ENCODE peak calls at places on chromosomes 13 and 19, in five cellular contexts. One of them, this sample, is unnamed.
A peak's percentile ranks its signal among the peaks of the same experiment; 100 is the strongest.

GRCh38 chr19:8161135-8161646 is 11.8 kb upstream of the FBN3 start:
- DNase-seq in coronary artery: no peak
- DNase-seq in fibroblast of the aortic adventitia: peak; percentile 7
- DNase-seq in CD8-positive, alpha-beta T cell: no peak
- DNase-seq in AG10803: no peak
- DNase-seq in this sample: peak; percentile 26

GRCh38 chr19:45474191-45474940 is 6.6 kb downstream of the FOSB start:
- DNase-seq in coronary artery: no peak
- DNase-seq in fibroblast of the aortic adventitia: no peak
- DNase-seq in CD8-positive, alpha-beta T cell: no peak
- DNase-seq in AG10803: no peak
- DNase-seq in this sample: peak; percentile 57

GRCh38 chr13:49997935-49998334 is 1.1 kb downstream of the TRIM13 start:
- DNase-seq in coronary artery: no peak
- DNase-seq in fibroblast of the aortic adventitia: peak; percentile 23
- DNase-seq in CD8-positive, alpha-beta T cell: no peak
- DNase-seq in AG10803: peak; percentile 6
- DNase-seq in this sample: peak; percentile 11

GRCh38 chr19:33405491-33406461 is 32.3 kb downstream of the CEBPG start:
- DNase-seq in coronary artery: no peak
- DNase-seq in fibroblast of the aortic adventitia: no peak
- DNase-seq in CD8-positive, alpha-beta T cell: no peak
- DNase-seq in AG10803: no peak
- DNase-seq in this sample: no peak

GRCh38 chr13:60261432-60262351 is 98.0 kb upstream of the DIAPH3 start:
- DNase-seq in coronary artery: no peak
- DNase-seq in fibroblast of the aortic adventitia: no peak
- DNase-seq in CD8-positive, alpha-beta T cell: no peak
- DNase-seq in AG10803: no peak
- DNase-seq in this sample: no peak

GRCh38 chr13:95250961-95251360 is 50.3 kb downstream of the ABCC4 start:
- DNase-seq in coronary artery: no peak
- DNase-seq in fibroblast of the aortic adventitia: no peak
- DNase-seq in CD8-positive, alpha-beta T cell: no peak
- DNase-seq in AG10803: no peak
- DNase-seq in this sample: no peak

GRCh38 chr19:11005521-11005920 is 44.7 kb downstream of the SMARCA4 start:
- DNase-seq in coronary artery: no peak
- DNase-seq in fibroblast of the aortic adventitia: no peak
- DNase-seq in CD8-positive, alpha-beta T cell: no peak
- DNase-seq in AG10803: no peak
- DNase-seq in this sample: no peak

GRCh38 chr19:17125728-17126677 is 50.4 kb downstream of the MYO9B start:
- DNase-seq in coronary artery: peak; percentile 86
- DNase-seq in fibroblast of the aortic adventitia: peak; percentile 49
- DNase-seq in CD8-positive, alpha-beta T cell: peak; percentile 80
- DNase-seq in AG10803: no peak
- DNase-seq in this sample: peak; percentile 56

GRCh38 chr13:38341149-38341692 is 8.4 kb upstream of the UFM1 start:
- DNase-seq in coronary artery: no peak
- DNase-seq in fibroblast of the aortic adventitia: no peak
- DNase-seq in CD8-positive, alpha-beta T cell: no peak
- DNase-seq in AG10803: no peak
- DNase-seq in this sample: no peak

GRCh38 chr13:77516342-77516789 is 19.1 kb upstream of the SCEL start:
- DNase-seq in coronary artery: no peak
- DNase-seq in fibroblast of the aortic adventitia: peak; percentile 51
- DNase-seq in CD8-positive, alpha-beta T cell: no peak
- DNase-seq in AG10803: peak; percentile 11
- DNase-seq in this sample: peak; percentile 76

GRCh38 chr13:23500858-23501257 is 67.4 kb upstream of the SACS start:
- DNase-seq in coronary artery: no peak
- DNase-seq in fibroblast of the aortic adventitia: peak; percentile 95
- DNase-seq in CD8-positive, alpha-beta T cell: no peak
- DNase-seq in AG10803: peak; percentile 97
- DNase-seq in this sample: peak; percentile 58

GRCh38 chr19:10078329-10078728 is 7.8 kb upstream of the SHFL start:
- DNase-seq in coronary artery: no peak
- DNase-seq in fibroblast of the aortic adventitia: no peak
- DNase-seq in CD8-positive, alpha-beta T cell: no peak
- DNase-seq in AG10803: no peak
- DNase-seq in this sample: no peak

GRCh38 chr13:114106991-114107685 is 25.3 kb downstream of the RASA3 start:
- DNase-seq in coronary artery: no peak
- DNase-seq in fibroblast of the aortic adventitia: no peak
- DNase-seq in CD8-positive, alpha-beta T cell: no peak
- DNase-seq in AG10803: no peak
- DNase-seq in this sample: no peak

GRCh38 chr19:17469371-17470203 is 737 bp upstream of the SLC27A1 start:
- DNase-seq in coronary artery: peak; percentile 100
- DNase-seq in fibroblast of the aortic adventitia: peak; percentile 97
- DNase-seq in CD8-positive, alpha-beta T cell: peak; percentile 91
- DNase-seq in AG10803: peak; percentile 96
- DNase-seq in this sample: peak; percentile 98

GRCh38 chr19:58434217-58434616 is 5.7 kb downstream of the ZNF132 start:
- DNase-seq in coronary artery: no peak
- DNase-seq in fibroblast of the aortic adventitia: no peak
- DNase-seq in CD8-positive, alpha-beta T cell: no peak
- DNase-seq in AG10803: peak; percentile 11
- DNase-seq in this sample: peak; percentile 24

GRCh38 chr13:44855860-44856259 is 133.4 kb downstream of the NUFIP1 start:
- DNase-seq in coronary artery: no peak
- DNase-seq in fibroblast of the aortic adventitia: no peak
- DNase-seq in CD8-positive, alpha-beta T cell: no peak
- DNase-seq in AG10803: no peak
- DNase-seq in this sample: no peak

GRCh38 chr13:104805346-104805745 is 1730.1 kb downstream of the EFNB2 start:
- DNase-seq in coronary artery: no peak
- DNase-seq in fibroblast of the aortic adventitia: no peak
- DNase-seq in CD8-positive, alpha-beta T cell: no peak
- DNase-seq in AG10803: no peak
- DNase-seq in this sample: no peak

GRCh38 chr19:40464059-40465024 is 1.2 kb downstream of the BLVRB start:
- DNase-seq in coronary artery: peak; percentile 88
- DNase-seq in fibroblast of the aortic adventitia: peak; percentile 95
- DNase-seq in CD8-positive, alpha-beta T cell: peak; percentile 76
- DNase-seq in AG10803: peak; percentile 90
- DNase-seq in this sample: peak; percentile 94

GRCh38 chr13:48411281-48412099 is 1.4 kb downstream of the LPAR6 start:
- DNase-seq in coronary artery: no peak
- DNase-seq in fibroblast of the aortic adventitia: peak; percentile 29
- DNase-seq in CD8-positive, alpha-beta T cell: peak; percentile 31
- DNase-seq in AG10803: no peak
- DNase-seq in this sample: peak; percentile 44

GRCh38 chr19:50486823-50487515 is 10.3 kb upstream of the GARIN5A start:
- DNase-seq in coronary artery: no peak
- DNase-seq in fibroblast of the aortic adventitia: peak; percentile 6
- DNase-seq in CD8-positive, alpha-beta T cell: peak; percentile 40
- DNase-seq in AG10803: peak; percentile 11
- DNase-seq in this sample: peak; percentile 66

GRCh38 chr13:40777166-40777956 is 6.4 kb upstream of the MRPS31 start:
- DNase-seq in coronary artery: no peak
- DNase-seq in fibroblast of the aortic adventitia: peak; percentile 68
- DNase-seq in CD8-positive, alpha-beta T cell: peak; percentile 41
- DNase-seq in AG10803: peak; percentile 46
- DNase-seq in this sample: peak; percentile 70
- H3K4me3 ChIP-seq in coronary artery: peak overlapping the region; percentile 43
- H3K4me3 ChIP-seq in fibroblast of the aortic adventitia: no peak overlapping the region
- H3K4me3 ChIP-seq in CD8-positive, alpha-beta T cell: peak overlapping the region; percentile 17
- H3K4me3 ChIP-seq in AG10803: peak overlapping the region; percentile 17
- H3K4me3 ChIP-seq in this sample: no peak overlapping the region

GRCh38 chr19:55538132-55538531 is 1.2 kb upstream of the SBK2 start:
- DNase-seq in coronary artery: no peak
- DNase-seq in fibroblast of the aortic adventitia: no peak
- DNase-seq in CD8-positive, alpha-beta T cell: no peak
- DNase-seq in AG10803: no peak
- DNase-seq in this sample: no peak
- TF ChIP-seq CTCF in coronary artery: no peak
- TF ChIP-seq CTCF in fibroblast of the aortic adventitia: no peak
- TF ChIP-seq CTCF in CD8-positive, alpha-beta T cell: no peak
- TF ChIP-seq CTCF in AG10803: no peak
- TF ChIP-seq CTCF in this sample: no peak

DNA sequence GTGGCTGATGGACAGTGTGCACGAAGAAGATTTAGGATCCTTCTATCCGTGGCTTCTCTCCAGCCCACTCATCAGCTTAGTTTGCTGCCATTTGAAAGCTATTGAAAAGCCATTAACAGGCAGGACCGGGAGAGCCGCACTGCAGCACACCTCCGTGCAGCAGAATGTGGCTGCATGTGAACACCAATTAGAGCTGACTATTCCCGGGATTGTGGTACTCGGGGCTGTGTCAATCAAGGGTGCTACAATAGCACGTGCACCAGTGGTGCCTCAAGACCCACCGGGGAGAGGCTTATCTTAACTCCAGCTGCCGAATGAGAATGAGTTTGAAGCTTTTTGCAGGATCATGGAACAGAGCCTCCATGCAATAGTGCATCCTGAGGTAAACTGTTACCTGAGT is at the start of gene MYO16:
- DNase-seq in coronary artery: no peak
- DNase-seq in fibroblast of the aortic adventitia: no peak
- DNase-seq in CD8-positive, alpha-beta T cell: no peak
- DNase-seq in AG10803: no peak
- DNase-seq in this sample: no peak
- H3K4me3 ChIP-seq in coronary artery: no peak within 1 kb of the TSS
- H3K4me3 ChIP-seq in fibroblast of the aortic adventitia: no peak within 1 kb of the TSS
- H3K4me3 ChIP-seq in CD8-positive, alpha-beta T cell: no peak within 1 kb of the TSS
- H3K4me3 ChIP-seq in AG10803: no peak within 1 kb of the TSS
- H3K4me3 ChIP-seq in this sample: no peak within 1 kb of the TSS

GRCh38 chr19:1247747-1248453 is 483 bp upstream of the MIDN start:
- DNase-seq in coronary artery: no peak
- DNase-seq in fibroblast of the aortic adventitia: peak; percentile 51
- DNase-seq in CD8-positive, alpha-beta T cell: peak; percentile 76
- DNase-seq in AG10803: peak; percentile 56
- DNase-seq in this sample: peak; percentile 80

GRCh38 chr19:1250374-1251232 is 2.2 kb downstream of the MIDN start:
- DNase-seq in coronary artery: no peak
- DNase-seq in fibroblast of the aortic adventitia: peak; percentile 63
- DNase-seq in CD8-positive, alpha-beta T cell: peak; percentile 72
- DNase-seq in AG10803: peak; percentile 69
- DNase-seq in this sample: peak; percentile 65

GRCh38 chr19:1249990-1250298 is 1.6 kb downstream of the MIDN start:
- DNase-seq in coronary artery: no peak
- DNase-seq in fibroblast of the aortic adventitia: no peak
- DNase-seq in CD8-positive, alpha-beta T cell: no peak
- DNase-seq in AG10803: no peak
- DNase-seq in this sample: no peak

GRCh38 chr19:1248454-1249297 is at the start of gene MIDN:
- DNase-seq in coronary artery: no peak
- DNase-seq in fibroblast of the aortic adventitia: peak; percentile 88
- DNase-seq in CD8-positive, alpha-beta T cell: peak; percentile 78
- DNase-seq in AG10803: peak; percentile 91
- DNase-seq in this sample: peak; percentile 95

DNA sequence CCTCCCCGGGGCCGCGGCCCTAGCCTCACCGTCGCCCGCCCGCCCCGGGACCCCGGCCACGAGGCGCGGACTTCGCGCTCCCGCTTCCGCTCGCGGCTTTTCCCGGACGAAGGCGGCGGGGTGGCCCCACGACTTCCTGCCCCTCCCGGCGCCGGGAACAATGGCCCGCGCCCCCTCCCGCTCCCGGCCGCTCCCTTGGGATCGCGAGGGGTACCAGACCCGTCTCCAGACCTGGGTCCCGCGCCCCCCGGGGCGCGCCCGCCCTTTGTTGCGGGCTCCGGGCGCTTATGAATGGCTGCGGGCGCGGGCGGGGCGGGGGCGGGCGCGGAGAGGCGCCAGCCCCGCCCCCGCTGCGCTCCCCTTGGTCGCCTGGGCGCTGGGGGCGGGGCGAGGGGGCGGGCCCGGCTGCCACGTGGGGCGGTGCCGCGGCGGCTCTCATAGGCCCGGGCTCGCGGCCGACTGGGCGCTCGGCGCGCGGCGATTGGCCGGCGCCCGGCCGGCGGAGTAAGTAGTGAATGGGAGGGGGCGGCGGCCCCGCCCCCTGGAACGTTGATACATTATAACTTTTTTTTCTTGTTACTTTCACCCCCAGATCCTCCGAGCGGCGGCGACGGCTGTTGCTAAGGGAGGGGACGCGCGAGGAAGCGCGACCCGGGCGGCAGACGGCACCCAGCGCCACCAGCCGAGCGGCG is 1.1 kb downstream of the MIDN start:
- DNase-seq in coronary artery: peak; percentile 94
- DNase-seq in fibroblast of the aortic adventitia: peak; percentile 96
- DNase-seq in CD8-positive, alpha-beta T cell: peak; percentile 89
- DNase-seq in AG10803: peak; percentile 96
- DNase-seq in this sample: peak; percentile 96
- TF ChIP-seq CTCF in coronary artery: no peak
- TF ChIP-seq CTCF in fibroblast of the aortic adventitia: no peak
- TF ChIP-seq CTCF in CD8-positive, alpha-beta T cell: no peak
- TF ChIP-seq CTCF in AG10803: no peak
- TF ChIP-seq CTCF in this sample: no peak

GRCh38 chr19:7113233-7113632 is 43.7 kb downstream of the ZNF557 start:
- DNase-seq in coronary artery: no peak
- DNase-seq in fibroblast of the aortic adventitia: no peak
- DNase-seq in CD8-positive, alpha-beta T cell: no peak
- DNase-seq in AG10803: no peak
- DNase-seq in this sample: no peak

GRCh38 chr19:7115721-7116120 is 46.2 kb downstream of the ZNF557 start:
- DNase-seq in coronary artery: no peak
- DNase-seq in fibroblast of the aortic adventitia: no peak
- DNase-seq in CD8-positive, alpha-beta T cell: no peak
- DNase-seq in AG10803: no peak
- DNase-seq in this sample: no peak

GRCh38 chr19:7120499-7120898 is 51.0 kb downstream of the ZNF557 start:
- DNase-seq in coronary artery: no peak
- DNase-seq in fibroblast of the aortic adventitia: no peak
- DNase-seq in CD8-positive, alpha-beta T cell: no peak
- DNase-seq in AG10803: no peak
- DNase-seq in this sample: no peak

GRCh38 chr19:7119582-7119981 is 50.1 kb downstream of the ZNF557 start:
- DNase-seq in coronary artery: no peak
- DNase-seq in fibroblast of the aortic adventitia: no peak
- DNase-seq in CD8-positive, alpha-beta T cell: no peak
- DNase-seq in AG10803: no peak
- DNase-seq in this sample: no peak

DNA sequence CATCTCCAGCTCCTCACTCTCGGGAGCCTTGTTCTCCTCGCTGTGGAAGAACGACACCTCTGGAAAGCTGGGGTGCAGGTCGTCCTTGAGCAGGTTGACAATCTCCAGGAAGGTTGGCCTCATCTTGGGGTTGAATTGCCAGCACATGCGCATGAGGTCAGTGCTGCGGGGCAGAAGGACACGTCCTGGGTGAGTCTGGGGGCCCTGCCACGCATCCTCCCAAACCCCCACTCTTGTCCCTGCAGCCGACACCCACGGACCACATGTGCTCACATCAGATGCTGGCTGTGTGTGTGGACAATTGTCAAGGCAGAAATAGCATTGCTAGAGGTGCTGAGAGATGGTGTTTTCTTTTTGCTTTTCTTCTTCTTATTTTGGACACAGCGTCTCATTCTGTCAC is 47.7 kb downstream of the ZNF557 start:
- DNase-seq in coronary artery: no peak
- DNase-seq in fibroblast of the aortic adventitia: no peak
- DNase-seq in CD8-positive, alpha-beta T cell: no peak
- DNase-seq in AG10803: no peak
- DNase-seq in this sample: no peak
- H3K4me3 ChIP-seq in coronary artery: no peak overlapping the region
- H3K4me3 ChIP-seq in fibroblast of the aortic adventitia: no peak overlapping the region
- H3K4me3 ChIP-seq in CD8-positive, alpha-beta T cell: no peak overlapping the region
- H3K4me3 ChIP-seq in AG10803: no peak overlapping the region
- H3K4me3 ChIP-seq in this sample: no peak overlapping the region

This sample was measured in cardiac fibroblast.